ENCODE peak calls at places on chromosomes 7 and 10, in ten cellular contexts. O is A549, N is fibroblast of lung, E is aorta, I is substantia nigra, T is brain microvascular endothelial cell, R is upper lobe of right lung, Y is heart right ventricle, M is neuronal stem cell, C is RWPE1. U is an unnamed sample.

GRCh38 chr10:58291538-58292174 is 22.7 kb downstream of the CISD1 start:
- DNase-seq in O (peak), N (peak), E (no peak), I (no peak), T (peak), R (no peak), Y (no peak), M (no peak), C (peak), U (no peak)

GRCh38 chr10:77687621-77688020 is 50.0 kb upstream of the KCNMA1 start:
- DNase-seq in O (no peak), N (no peak), E (no peak), I (no peak), T (no peak), R (no peak), Y (no peak), M (no peak), C (no peak), U (no peak)

GRCh38 chr10:72260215-72260587 is 13.5 kb upstream of the DDIT4 start:
- DNase-seq in O (no peak), N (no peak), E (no peak), I (no peak), T (no peak), R (no peak), Y (peak), M (no peak), C (no peak), U (no peak)

GRCh38 chr7:156327474-156327873 is 313.1 kb upstream of the RNF32 start:
- DNase-seq in O (no peak), N (no peak), E (no peak), I (no peak), T (no peak), R (no peak), Y (no peak), M (no peak), C (peak), U (peak)

GRCh38 chr10:74432841-74433594 is 282.0 kb downstream of the ADK start:
- DNase-seq in O (no peak), N (peak), E (no peak), I (no peak), T (no peak), R (no peak), Y (no peak), M (no peak), C (no peak), U (no peak)

GRCh38 chr7:70383947-70384475 is 747.9 kb upstream of the GALNT17 start:
- DNase-seq in O (no peak), N (no peak), E (no peak), I (no peak), T (no peak), R (no peak), Y (no peak), M (no peak), C (no peak), U (no peak)

GRCh38 chr10:16436367-16436757 is 448 bp upstream of the PTER start:
- DNase-seq in O (no peak), N (no peak), E (peak), I (no peak), T (no peak), R (no peak), Y (peak), M (no peak), C (no peak), U (no peak)

GRCh38 chr7:2131341-2131740 is 101.4 kb downstream of the MAD1L1 start:
- DNase-seq in O (no peak), N (no peak), E (no peak), I (no peak), T (no peak), R (no peak), Y (no peak), M (no peak), C (no peak), U (no peak)

GRCh38 chr7:130844811-130845580 is 111.0 kb upstream of the KLF14 start:
- DNase-seq in O (peak), N (peak), E (no peak), I (no peak), T (peak), R (no peak), Y (no peak), M (no peak), C (peak), U (peak)

GRCh38 chr7:123774498-123774897 is 25.7 kb upstream of the WASL start:
- DNase-seq in O (no peak), N (no peak), E (no peak), I (no peak), T (no peak), R (no peak), Y (no peak), M (no peak), C (no peak), U (no peak)

GRCh38 chr10:87842220-87842641 is 21.1 kb downstream of the KLLN start:
- DNase-seq in O (peak), N (no peak), E (no peak), I (no peak), T (no peak), R (no peak), Y (no peak), M (no peak), C (peak), U (peak)

GRCh38 chr10:44788147-44788819 is 122.9 kb upstream of the TMEM72 start:
- DNase-seq in O (no peak), N (no peak), E (no peak), I (no peak), T (peak), R (no peak), Y (no peak), M (no peak), C (no peak), U (no peak)

GRCh38 chr10:5547934-5548660 is 23.3 kb downstream of the CALML3 start:
- DNase-seq in O (peak), N (no peak), E (peak), I (no peak), T (no peak), R (peak), Y (no peak), M (no peak), C (no peak), U (peak)

GRCh38 chr10:130160775-130161174 is 24.6 kb downstream of the GLRX3 start:
- DNase-seq in O (no peak), N (peak), E (no peak), I (no peak), T (peak), R (no peak), Y (no peak), M (no peak), C (no peak), U (no peak)

GRCh38 chr7:129948877-129949291 is 3.9 kb downstream of the UBE2H start:
- DNase-seq in O (peak), N (peak), E (peak), I (peak), T (peak), R (peak), Y (peak), M (peak), C (peak), U (peak)

GRCh38 chr7:108067844-108068243 is 62.3 kb downstream of the LAMB4 start:
- DNase-seq in O (no peak), N (no peak), E (no peak), I (no peak), T (no peak), R (no peak), Y (no peak), M (no peak), C (no peak), U (no peak)

GRCh38 chr10:43970747-43971146 is 322.1 kb upstream of the ZNF32 start:
- DNase-seq in O (no peak), N (no peak), E (no peak), I (no peak), T (no peak), R (no peak), Y (no peak), M (no peak), C (no peak), U (no peak)

GRCh38 chr10:3486346-3487065 is 298.5 kb downstream of the KLF6 start:
- DNase-seq in O (peak), N (no peak), E (no peak), I (no peak), T (no peak), R (peak), Y (no peak), M (peak), C (peak), U (peak)

GRCh38 chr10:43252166-43252784 is 14.6 kb downstream of the RASGEF1A start:
- DNase-seq in O (no peak), N (no peak), E (peak), I (no peak), T (no peak), R (peak), Y (no peak), M (no peak), C (no peak), U (no peak)

GRCh38 chr7:44477063-44477830 is 13.2 kb downstream of the NUDCD3 start:
- DNase-seq in O (peak), N (peak), E (peak), I (no peak), T (peak), R (no peak), Y (peak), M (peak), C (peak), U (peak)

GRCh38 chr10:24350111-24350921 is 141.4 kb downstream of the KIAA1217 start:
- DNase-seq in O (no peak), N (peak), E (no peak), I (no peak), T (peak), R (no peak), Y (no peak), M (no peak), C (no peak), U (no peak)

GRCh38 chr10:132499367-132499685 is 38.3 kb upstream of the INPP5A start:
- DNase-seq in O (no peak), N (no peak), E (peak), I (no peak), T (no peak), R (peak), Y (no peak), M (no peak), C (no peak), U (no peak)

GRCh38 chr10:24866615-24867583 is 85.5 kb downstream of the PRTFDC1 start:
- DNase-seq in O (peak), N (peak), E (peak), I (no peak), T (peak), R (peak), Y (peak), M (no peak), C (no peak), U (peak)

GRCh38 chr7:105879782-105880181 is 3.4 kb upstream of the ATXN7L1 start:
- DNase-seq in O (no peak), N (no peak), E (no peak), I (no peak), T (no peak), R (no peak), Y (no peak), M (no peak), C (no peak), U (no peak)

GRCh38 chr10:118712080-118712479 is 42.7 kb downstream of the CACUL1 start:
- DNase-seq in O (no peak), N (no peak), E (no peak), I (no peak), T (no peak), R (no peak), Y (no peak), M (no peak), C (no peak), U (no peak)

GRCh38 chr10:17354781-17355180 is 99.6 kb downstream of the ST8SIA6 start:
- DNase-seq in O (no peak), N (peak), E (no peak), I (no peak), T (no peak), R (no peak), Y (no peak), M (no peak), C (no peak), U (no peak)

GRCh38 chr7:132455306-132455705 is 121.0 kb downstream of the PLXNA4 start:
- DNase-seq in O (no peak), N (no peak), E (no peak), I (no peak), T (no peak), R (no peak), Y (no peak), M (no peak), C (no peak), U (no peak)

GRCh38 chr10:63123963-63124362 is 9.2 kb upstream of the NRBF2 start:
- DNase-seq in O (no peak), N (no peak), E (no peak), I (no peak), T (no peak), R (no peak), Y (no peak), M (no peak), C (no peak), U (no peak)

GRCh38 chr10:132331259-132331955 is 586 bp upstream of the LRRC27 start:
- DNase-seq in O (peak), N (no peak), E (no peak), I (no peak), T (no peak), R (no peak), Y (no peak), M (no peak), C (no peak), U (no peak)

GRCh38 chr10:3735175-3735574 is 49.8 kb downstream of the KLF6 start:
- DNase-seq in O (no peak), N (no peak), E (peak), I (no peak), T (no peak), R (no peak), Y (no peak), M (no peak), C (no peak), U (no peak)

GRCh38 chr10:62057872-62058271 is 156.4 kb downstream of the ARID5B start:
- DNase-seq in O (no peak), N (no peak), E (no peak), I (no peak), T (no peak), R (no peak), Y (no peak), M (no peak), C (no peak), U (no peak)
- H3K27ac ChIP-seq in O (no peak), N (peak), E (no peak), I (peak), T (no peak), R (peak), Y (peak), M (no peak), C (no peak), U (no peak)

DNA sequence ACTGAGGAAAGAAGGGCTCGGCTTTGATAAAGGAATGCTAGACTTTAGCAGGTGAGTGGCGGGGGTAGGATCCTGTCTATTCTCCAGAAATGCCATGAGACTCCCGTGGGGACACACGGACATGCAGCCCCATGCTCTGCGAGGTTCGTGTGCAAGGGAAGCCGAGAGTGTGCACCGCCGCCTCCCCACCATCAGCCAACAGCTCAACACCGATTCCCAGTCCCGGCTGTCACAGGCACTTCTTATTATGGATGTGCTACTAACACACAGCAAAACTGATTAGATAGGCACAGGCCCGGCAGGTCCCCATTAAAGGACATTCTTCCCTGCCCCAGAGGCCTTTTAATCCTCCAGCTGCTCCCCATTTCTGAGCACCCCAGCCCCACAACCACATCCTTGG is 154.4 kb downstream of the PRKAG2 start:
- DNase-seq in O (no peak), N (no peak), E (no peak), I (no peak), T (no peak), R (no peak), Y (peak), M (no peak), C (no peak), U (no peak)
- H3K27ac ChIP-seq in O (no peak), N (no peak), E (no peak), I (no peak), T (no peak), R (no peak), Y (peak), M (no peak), C (no peak), U (no peak)

GRCh38 chr10:122176232-122176865 is 94.7 kb upstream of the BTBD16 start:
- DNase-seq in O (no peak), N (no peak), E (no peak), I (no peak), T (peak), R (no peak), Y (no peak), M (no peak), C (no peak), U (no peak)

GRCh38 chr10:122185643-122186042 is 85.5 kb upstream of the BTBD16 start:
- DNase-seq in O (no peak), N (no peak), E (no peak), I (no peak), T (no peak), R (no peak), Y (no peak), M (no peak), C (no peak), U (no peak)

GRCh38 chr10:122178655-122179054 is 92.4 kb upstream of the BTBD16 start:
- DNase-seq in O (no peak), N (no peak), E (no peak), I (no peak), T (no peak), R (peak), Y (no peak), M (no peak), C (no peak), U (no peak)

GRCh38 chr10:122181901-122182799 is 88.9 kb upstream of the BTBD16 start:
- DNase-seq in O (no peak), N (peak), E (no peak), I (no peak), T (no peak), R (no peak), Y (no peak), M (no peak), C (no peak), U (no peak)

GRCh38 chr10:122181055-122181732 is 89.9 kb upstream of the BTBD16 start:
- DNase-seq in O (no peak), N (peak), E (no peak), I (no peak), T (peak), R (no peak), Y (no peak), M (no peak), C (peak), U (no peak)
- H3K27ac ChIP-seq in O (peak), N (no peak), E (no peak), I (no peak), T (peak), R (no peak), Y (no peak), M (no peak), C (peak), U (no peak)

DNA sequence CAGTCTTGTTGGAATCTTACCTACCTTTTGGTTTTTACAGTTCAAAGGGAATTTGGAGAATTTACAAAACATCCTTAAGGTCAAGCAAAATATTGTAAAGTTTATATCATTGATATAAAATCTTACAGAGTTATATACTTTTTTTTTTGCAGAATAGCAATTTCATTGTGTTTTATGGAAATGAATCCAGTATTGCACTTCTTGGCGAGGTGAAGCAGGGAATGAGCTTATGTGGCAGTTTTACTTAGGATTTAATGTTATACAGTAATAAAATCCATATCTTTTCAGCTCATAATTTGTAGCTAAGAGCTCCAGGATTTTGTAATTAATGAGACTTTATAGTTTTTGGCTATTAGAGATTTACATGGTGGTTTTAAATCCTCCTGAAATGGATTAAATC is 5.0 kb downstream of the PRKAR2B start:
- DNase-seq in O (no peak), N (no peak), E (no peak), I (no peak), T (no peak), R (no peak), Y (no peak), M (no peak), C (no peak), U (no peak)
- H3K27ac ChIP-seq in O (no peak), N (no peak), E (no peak), I (no peak), T (no peak), R (no peak), Y (no peak), M (no peak), C (no peak), U (no peak)

U was measured in epithelial cell of prostate.